ENCODE peak calls at places on chromosomes 7 and 10, in six cellular contexts. One of them, this sample, is unnamed. For H3K9me3, the result is how much of the 10 kb centered on the place peaks cover.

GRCh38 chr10:132538031-132538789 is 623 bp downstream of the INPP5A start:
- DNase-seq in body of pancreas: peak
- DNase-seq in tibial artery: peak
- DNase-seq in endodermal cell: peak
- DNase-seq in pancreas: peak
- DNase-seq in Peyer's patch: peak
- DNase-seq in this sample: peak

GRCh38 chr10:52135101-52135500 is 179.0 kb upstream of the DKK1 start:
- DNase-seq in body of pancreas: no peak
- DNase-seq in endodermal cell: no peak
- DNase-seq in pancreas: no peak
- DNase-seq in tibial artery: no peak
- DNase-seq in Peyer's patch: no peak
- DNase-seq in this sample: no peak

GRCh38 chr10:70840836-70841235 is 25.1 kb downstream of the SGPL1 start:
- DNase-seq in tibial artery: no peak
- DNase-seq in Peyer's patch: no peak
- DNase-seq in body of pancreas: no peak
- DNase-seq in endodermal cell: no peak
- DNase-seq in pancreas: no peak
- DNase-seq in this sample: no peak

GRCh38 chr7:74569501-74570075 is 87.9 kb upstream of the GTF2I start:
- DNase-seq in body of pancreas: no peak
- DNase-seq in Peyer's patch: no peak
- DNase-seq in pancreas: no peak
- DNase-seq in endodermal cell: no peak
- DNase-seq in tibial artery: no peak
- DNase-seq in this sample: no peak

GRCh38 chr7:108193593-108194498 is 63.7 kb upstream of the LAMB4 start:
- DNase-seq in body of pancreas: no peak
- DNase-seq in pancreas: no peak
- DNase-seq in endodermal cell: no peak
- DNase-seq in tibial artery: no peak
- DNase-seq in Peyer's patch: no peak
- DNase-seq in this sample: no peak

GRCh38 chr10:97888641-97889262 is 39.1 kb downstream of the GOLGA7B start:
- DNase-seq in body of pancreas: peak
- DNase-seq in endodermal cell: peak
- DNase-seq in Peyer's patch: no peak
- DNase-seq in tibial artery: peak
- DNase-seq in pancreas: no peak
- DNase-seq in this sample: no peak

GRCh38 chr7:130149575-130150139 is 55.5 kb downstream of the TMEM209 start:
- DNase-seq in body of pancreas: peak
- DNase-seq in endodermal cell: no peak
- DNase-seq in pancreas: peak
- DNase-seq in tibial artery: no peak
- DNase-seq in Peyer's patch: peak
- DNase-seq in this sample: no peak

GRCh38 chr7:106153891-106154449 is 41.9 kb upstream of the SYPL1 start:
- DNase-seq in endodermal cell: peak
- DNase-seq in tibial artery: peak
- DNase-seq in Peyer's patch: peak
- DNase-seq in body of pancreas: peak
- DNase-seq in pancreas: peak
- DNase-seq in this sample: no peak

GRCh38 chr10:22927163-22927562 is 690 bp upstream of the ARMC3 start:
- DNase-seq in endodermal cell: no peak
- DNase-seq in body of pancreas: no peak
- DNase-seq in tibial artery: no peak
- DNase-seq in Peyer's patch: no peak
- DNase-seq in pancreas: no peak
- DNase-seq in this sample: no peak

GRCh38 chr10:68636335-68636734 is 76.2 kb downstream of the TET1 start:
- DNase-seq in endodermal cell: no peak
- DNase-seq in tibial artery: no peak
- DNase-seq in pancreas: no peak
- DNase-seq in body of pancreas: no peak
- DNase-seq in Peyer's patch: no peak
- DNase-seq in this sample: no peak

GRCh38 chr7:23685770-23686169 is 5.8 kb downstream of the FAM221A start:
- DNase-seq in tibial artery: no peak
- DNase-seq in endodermal cell: no peak
- DNase-seq in pancreas: no peak
- DNase-seq in Peyer's patch: no peak
- DNase-seq in body of pancreas: no peak
- DNase-seq in this sample: no peak

GRCh38 chr10:102450374-102451104 is 804 bp downstream of the C10orf95 start:
- DNase-seq in tibial artery: peak
- DNase-seq in pancreas: peak
- DNase-seq in body of pancreas: peak
- DNase-seq in endodermal cell: peak
- DNase-seq in Peyer's patch: peak
- DNase-seq in this sample: no peak

GRCh38 chr10:71998840-71999194 is 34.6 kb downstream of the CHST3 start:
- DNase-seq in tibial artery: peak
- DNase-seq in endodermal cell: peak
- DNase-seq in body of pancreas: no peak
- DNase-seq in Peyer's patch: peak
- DNase-seq in pancreas: no peak
- DNase-seq in this sample: no peak

GRCh38 chr7:141701489-141702046 is 398 bp downstream of the DENND11 start:
- DNase-seq in body of pancreas: peak
- DNase-seq in pancreas: peak
- DNase-seq in tibial artery: peak
- DNase-seq in Peyer's patch: peak
- DNase-seq in endodermal cell: peak
- DNase-seq in this sample: no peak

GRCh38 chr10:96910488-96911395 is 78.6 kb downstream of the LCOR start:
- DNase-seq in endodermal cell: no peak
- DNase-seq in body of pancreas: no peak
- DNase-seq in pancreas: no peak
- DNase-seq in Peyer's patch: no peak
- DNase-seq in tibial artery: no peak
- DNase-seq in this sample: no peak

GRCh38 chr7:117014673-117015133 is 61.4 kb downstream of the ST7 start:
- DNase-seq in endodermal cell: no peak
- DNase-seq in body of pancreas: peak
- DNase-seq in tibial artery: peak
- DNase-seq in pancreas: peak
- DNase-seq in Peyer's patch: peak
- DNase-seq in this sample: no peak

GRCh38 chr10:86046845-86047460 is 319.6 kb downstream of the GRID1 start:
- DNase-seq in body of pancreas: no peak
- DNase-seq in tibial artery: peak
- DNase-seq in endodermal cell: peak
- DNase-seq in Peyer's patch: no peak
- DNase-seq in pancreas: no peak
- DNase-seq in this sample: no peak

GRCh38 chr10:88897019-88897853 is 17.2 kb downstream of the STAMBPL1 start:
- DNase-seq in pancreas: no peak
- DNase-seq in endodermal cell: no peak
- DNase-seq in tibial artery: no peak
- DNase-seq in body of pancreas: no peak
- DNase-seq in Peyer's patch: no peak
- DNase-seq in this sample: no peak

GRCh38 chr7:149252378-149252777 is 9.6 kb upstream of the ZNF783 start:
- DNase-seq in Peyer's patch: no peak
- DNase-seq in pancreas: no peak
- DNase-seq in body of pancreas: no peak
- DNase-seq in tibial artery: no peak
- DNase-seq in endodermal cell: no peak
- DNase-seq in this sample: no peak

GRCh38 chr7:12403287-12404181 is at the start of gene VWDE:
- DNase-seq in pancreas: peak
- DNase-seq in tibial artery: no peak
- DNase-seq in body of pancreas: peak
- DNase-seq in endodermal cell: peak
- DNase-seq in Peyer's patch: peak
- DNase-seq in this sample: no peak

GRCh38 chr7:155108144-155108901 is 38.2 kb downstream of the HTR5A start:
- DNase-seq in body of pancreas: no peak
- DNase-seq in pancreas: no peak
- DNase-seq in endodermal cell: peak
- DNase-seq in Peyer's patch: no peak
- DNase-seq in tibial artery: no peak
- DNase-seq in this sample: no peak

GRCh38 chr7:92360387-92360786 is 86.9 kb upstream of the GATAD1 start:
- DNase-seq in Peyer's patch: no peak
- DNase-seq in body of pancreas: no peak
- DNase-seq in pancreas: no peak
- DNase-seq in tibial artery: no peak
- DNase-seq in endodermal cell: no peak
- DNase-seq in this sample: no peak

GRCh38 chr7:148987751-148988512 is 40.4 kb downstream of the PDIA4 start:
- DNase-seq in tibial artery: peak
- DNase-seq in body of pancreas: peak
- DNase-seq in Peyer's patch: no peak
- DNase-seq in endodermal cell: peak
- DNase-seq in pancreas: no peak
- DNase-seq in this sample: no peak

GRCh38 chr10:110833941-110834621 is 37.6 kb upstream of the PDCD4 start:
- DNase-seq in body of pancreas: peak
- DNase-seq in tibial artery: no peak
- DNase-seq in endodermal cell: no peak
- DNase-seq in Peyer's patch: no peak
- DNase-seq in pancreas: no peak
- DNase-seq in this sample: no peak
- H3K27ac ChIP-seq in body of pancreas: peak
- H3K27ac ChIP-seq in tibial artery: no peak
- H3K27ac ChIP-seq in endodermal cell: no peak
- H3K27ac ChIP-seq in Peyer's patch: no peak
- H3K27ac ChIP-seq in pancreas: peak
- H3K27ac ChIP-seq in this sample: peak

GRCh38 chr7:15323545-15323944 is 238.3 kb downstream of the AGMO start:
- DNase-seq in body of pancreas: no peak
- DNase-seq in endodermal cell: no peak
- DNase-seq in tibial artery: no peak
- DNase-seq in Peyer's patch: no peak
- DNase-seq in pancreas: no peak
- DNase-seq in this sample: no peak

GRCh38 chr7:15330943-15331342 is 230.9 kb downstream of the AGMO start:
- DNase-seq in body of pancreas: no peak
- DNase-seq in Peyer's patch: no peak
- DNase-seq in tibial artery: no peak
- DNase-seq in endodermal cell: no peak
- DNase-seq in pancreas: no peak
- DNase-seq in this sample: no peak

DNA sequence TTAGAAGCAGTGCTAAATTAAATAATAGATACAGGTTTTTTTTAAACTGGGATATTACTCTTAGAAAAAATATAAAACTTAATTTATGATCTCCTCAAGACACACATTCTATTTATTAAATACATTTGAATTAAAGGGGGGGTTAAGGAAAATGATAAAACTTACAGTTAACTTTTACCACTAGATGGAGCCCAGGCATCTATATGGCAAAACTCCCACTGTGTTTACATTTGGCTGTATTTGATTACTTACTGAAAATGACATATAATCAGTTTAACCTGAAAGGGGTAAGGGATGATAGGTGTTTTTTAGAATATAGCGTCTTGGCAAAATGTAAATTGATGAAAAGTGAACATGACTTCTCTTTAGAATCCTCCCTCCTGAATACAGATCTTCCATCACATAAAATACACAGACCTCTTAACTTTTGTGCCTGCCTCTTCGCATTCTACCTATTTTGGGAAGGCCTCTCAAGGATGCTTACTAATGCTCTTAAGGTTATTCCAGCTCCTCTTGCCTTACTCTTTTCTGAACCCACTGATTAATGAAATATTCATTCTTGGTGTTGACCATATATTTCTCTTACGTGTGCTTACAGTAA is 235.7 kb downstream of the AGMO start:
- DNase-seq in tibial artery: no peak
- DNase-seq in endodermal cell: no peak
- DNase-seq in Peyer's patch: no peak
- DNase-seq in body of pancreas: no peak
- DNase-seq in pancreas: no peak
- DNase-seq in this sample: no peak
- H3K9me3 ChIP-seq in tibial artery: under half
- H3K9me3 ChIP-seq in endodermal cell: under half
- H3K9me3 ChIP-seq in Peyer's patch: under half
- H3K9me3 ChIP-seq in body of pancreas: under half
- H3K9me3 ChIP-seq in pancreas: under half
- H3K9me3 ChIP-seq in this sample: under half

DNA sequence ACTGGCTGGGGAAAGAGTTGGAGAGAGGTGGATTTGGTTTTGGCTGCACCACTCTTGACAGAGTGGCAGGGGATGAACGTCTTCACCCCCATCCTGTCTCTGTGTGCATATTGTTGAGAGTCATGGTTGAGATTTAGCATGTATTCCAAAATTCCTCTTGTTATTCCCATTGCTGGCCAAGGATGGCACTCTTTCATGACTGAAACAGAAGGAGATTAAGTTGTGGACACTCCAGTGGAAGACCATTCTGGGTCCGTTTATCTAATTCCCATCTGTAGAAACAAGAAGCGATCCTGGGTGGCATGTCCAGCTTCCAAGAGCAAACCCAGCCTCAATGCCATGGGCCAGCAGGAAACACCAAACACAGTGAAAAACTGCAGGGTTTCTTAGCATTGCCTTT is 469.0 kb upstream of the IGFBP3 start:
- DNase-seq in endodermal cell: no peak
- DNase-seq in Peyer's patch: no peak
- DNase-seq in body of pancreas: no peak
- DNase-seq in pancreas: no peak
- DNase-seq in tibial artery: no peak
- DNase-seq in this sample: no peak
- TF ChIP-seq CTCF in endodermal cell: peak
- TF ChIP-seq CTCF in Peyer's patch: no peak
- TF ChIP-seq CTCF in body of pancreas: no peak
- TF ChIP-seq CTCF in pancreas: no peak
- TF ChIP-seq CTCF in tibial artery: no peak
- TF ChIP-seq CTCF in this sample: no peak

DNA sequence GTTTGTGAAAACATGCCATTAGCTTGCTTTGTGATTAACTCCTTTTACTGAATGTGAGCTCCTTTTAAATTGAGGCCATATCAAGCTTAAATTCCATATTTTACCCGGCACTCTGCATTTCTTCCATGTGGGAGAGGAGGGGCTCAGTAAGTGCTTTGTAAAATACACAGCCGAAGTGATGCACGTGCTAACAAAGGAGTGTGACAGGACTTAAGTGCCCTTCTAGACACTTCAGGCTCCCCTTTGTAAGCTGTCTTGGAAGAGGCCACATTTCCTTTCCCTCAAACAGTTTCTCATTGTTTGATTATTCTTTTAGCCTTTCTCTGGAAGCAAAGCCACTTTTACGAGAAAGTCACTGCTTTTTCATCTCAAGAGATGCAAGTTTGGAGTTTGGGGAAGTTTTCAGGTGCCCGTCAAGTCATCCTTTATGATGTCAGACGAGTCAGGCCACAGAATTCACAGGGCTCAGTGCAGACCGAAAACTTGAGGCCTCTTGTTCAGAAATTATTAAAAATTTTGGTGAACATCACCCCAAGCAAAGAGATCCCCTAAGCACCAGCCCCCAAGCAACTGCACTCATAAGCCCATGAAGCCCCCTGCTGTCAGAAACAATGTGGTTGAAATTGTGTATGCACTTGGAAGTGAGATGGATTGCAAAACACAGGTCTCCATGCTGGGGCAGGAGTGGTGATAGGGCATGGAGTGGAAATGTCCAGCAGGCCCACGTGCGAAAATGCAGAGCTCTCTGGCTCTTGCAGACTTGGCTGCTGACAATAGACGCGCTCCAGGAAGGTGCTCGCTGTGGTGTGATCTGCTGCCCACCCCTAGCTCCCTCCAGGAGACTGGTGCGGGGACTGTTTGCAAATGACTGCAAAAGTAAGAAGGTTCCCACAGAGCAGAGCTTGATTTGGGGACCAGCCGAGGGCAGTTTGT is 11.5 kb downstream of the IKZF1 start:
- DNase-seq in tibial artery: no peak
- DNase-seq in Peyer's patch: no peak
- DNase-seq in body of pancreas: no peak
- DNase-seq in pancreas: no peak
- DNase-seq in endodermal cell: peak
- DNase-seq in this sample: no peak
- H3K27ac ChIP-seq in tibial artery: no peak
- H3K27ac ChIP-seq in Peyer's patch: peak
- H3K27ac ChIP-seq in body of pancreas: no peak
- H3K27ac ChIP-seq in pancreas: no peak
- H3K27ac ChIP-seq in endodermal cell: peak
- H3K27ac ChIP-seq in this sample: no peak

This sample was measured in thoracic aorta.